ENCODE peak calls at places on chromosome 20, in six cellular contexts. C is IMR-90, F is H9, Z is mesenchymal stem cell, Q is neuronal stem cell, H is trophoblast cell. S is an unnamed sample.

GRCh38 chr20:17648782-17649730 is 33.0 kb downstream of the RRBP1 start:
- DNase-seq in C (no peak), F (no peak), Z (peak), Q (no peak), H (no peak), S (no peak)

GRCh38 chr20:34624628-34625027 is 52.3 kb downstream of the PIGU start:
- DNase-seq in C (no peak), F (no peak), Z (no peak), Q (no peak), H (no peak), S (no peak)

GRCh38 chr20:52340036-52340634 is 148.6 kb upstream of the ZFP64 start:
- DNase-seq in C (no peak), F (no peak), Z (no peak), Q (no peak), H (peak), S (no peak)

GRCh38 chr20:63810730-63811490 is 20.2 kb downstream of the ZBTB46 start:
- DNase-seq in C (no peak), F (no peak), Z (no peak), Q (no peak), H (no peak), S (no peak)

GRCh38 chr20:62305149-62305764 is 2.5 kb downstream of the ADRM1 start:
- DNase-seq in C (no peak), F (no peak), Z (peak), Q (no peak), H (no peak), S (no peak)

GRCh38 chr20:54608978-54609377 is 133.6 kb downstream of the DOK5 start:
- DNase-seq in C (no peak), F (no peak), Z (no peak), Q (no peak), H (no peak), S (no peak)

GRCh38 chr20:62527781-62528180 is 52.0 kb upstream of the GATA5 start:
- DNase-seq in C (no peak), F (no peak), Z (no peak), Q (no peak), H (no peak), S (no peak)

GRCh38 chr20:16639027-16639941 is 66.0 kb upstream of the KIF16B start:
- DNase-seq in C (no peak), F (no peak), Z (no peak), Q (no peak), H (peak), S (no peak)

GRCh38 chr20:4661191-4661590 is 60.5 kb upstream of the PRND start:
- DNase-seq in C (no peak), F (peak), Z (no peak), Q (no peak), H (no peak), S (no peak)

GRCh38 chr20:63737940-63738686 is 1.5 kb upstream of the SLC2A4RG start:
- DNase-seq in C (no peak), F (peak), Z (no peak), Q (no peak), H (peak), S (no peak)

DNA sequence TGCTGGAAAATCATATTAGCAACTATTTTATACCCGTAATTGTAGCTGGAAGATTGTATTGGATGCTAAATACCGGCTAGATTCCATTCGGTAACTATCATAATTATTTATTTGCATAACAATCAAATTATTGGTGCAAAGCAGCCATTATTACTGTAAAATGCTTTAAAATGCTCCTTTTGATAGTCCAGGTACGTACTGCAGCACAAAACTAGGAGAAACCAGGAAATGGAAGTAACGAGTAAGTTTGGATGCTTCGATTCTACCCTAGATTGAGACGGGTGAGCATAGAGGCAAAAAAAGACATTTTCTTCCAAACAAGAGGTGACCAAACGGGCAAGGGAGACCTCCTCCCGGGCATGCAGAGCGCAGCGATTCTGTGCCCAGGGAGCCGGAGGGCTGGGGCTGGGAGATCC is 478 bp upstream of the XRN2 start:
- DNase-seq in C (no peak), F (no peak), Z (no peak), Q (no peak), H (no peak), S (no peak)
- H3K4ac ChIP-seq in C (peak), F (no peak), Z (peak), Q (no peak), H (peak), S (no peak)

GRCh38 chr20:2872304-2873009 is 824 bp upstream of the PTPRA start:
- DNase-seq in C (peak), F (peak), Z (peak), Q (peak), H (peak), S (peak)

GRCh38 chr20:2871555-2872303 is 1.6 kb upstream of the PTPRA start:
- DNase-seq in C (no peak), F (no peak), Z (peak), Q (no peak), H (no peak), S (no peak)

GRCh38 chr20:2874456-2874855 is 1.2 kb downstream of the PTPRA start:
- DNase-seq in C (peak), F (no peak), Z (peak), Q (no peak), H (no peak), S (no peak)

GRCh38 chr20:2873010-2873746 is at the start of gene PTPRA:
- DNase-seq in C (peak), F (peak), Z (peak), Q (peak), H (peak), S (peak)

DNA sequence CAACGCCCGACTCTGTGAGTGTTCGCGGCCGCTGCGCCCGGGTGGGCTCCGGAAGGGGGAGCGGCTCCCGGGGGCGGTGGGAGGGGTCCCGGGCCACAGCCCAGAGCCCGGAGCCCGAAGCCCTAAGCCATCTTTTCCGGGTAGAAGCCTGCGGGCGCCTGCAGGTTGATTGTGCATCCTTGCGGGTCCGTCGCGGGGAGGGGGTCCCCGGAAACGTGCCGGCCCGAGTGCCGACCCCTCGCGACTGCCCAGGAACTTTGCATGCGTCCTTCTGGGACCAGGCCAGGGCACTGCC is 413 bp downstream of the PTPRA start:
- DNase-seq in C (peak), F (peak), Z (peak), Q (peak), H (peak), S (peak)
- H3K4ac ChIP-seq in C (peak), F (no peak), Z (no peak), Q (no peak), H (peak), S (no peak)

GRCh38 chr20:49278036-49278816 is at the start of gene ZNFX1:
- DNase-seq in C (peak), F (peak), Z (peak), Q (peak), H (peak), S (peak)
- H3K4ac ChIP-seq in C (peak), F (peak), Z (peak), Q (no peak), H (peak), S (peak)

GRCh38 chr20:59940956-59941294 is 736 bp downstream of the FAM217B start:
- DNase-seq in C (no peak), F (no peak), Z (no peak), Q (no peak), H (no peak), S (no peak)
- H3K4ac ChIP-seq in C (peak), F (no peak), Z (no peak), Q (no peak), H (peak), S (no peak)

GRCh38 chr20:544153-544725 is 649 bp upstream of the CSNK2A1 start:
- DNase-seq in C (no peak), F (no peak), Z (no peak), Q (no peak), H (no peak), S (no peak)
- H3K4ac ChIP-seq in C (peak), F (no peak), Z (peak), Q (no peak), H (peak), S (no peak)

GRCh38 chr20:45579184-45579583 is at the start of gene WFDC8:
- DNase-seq in C (no peak), F (no peak), Z (no peak), Q (no peak), H (no peak), S (no peak)

GRCh38 chr20:45576995-45577394 is 2.1 kb downstream of the WFDC8 start:
- DNase-seq in C (peak), F (no peak), Z (peak), Q (no peak), H (peak), S (no peak)

GRCh38 chr20:45581702-45582101 is 2.6 kb upstream of the WFDC8 start:
- DNase-seq in C (no peak), F (no peak), Z (no peak), Q (no peak), H (no peak), S (no peak)

GRCh38 chr20:45575931-45576330 is 3.2 kb downstream of the WFDC8 start:
- DNase-seq in C (no peak), F (no peak), Z (no peak), Q (no peak), H (peak), S (no peak)

GRCh38 chr20:45578151-45578660 is 878 bp downstream of the WFDC8 start:
- DNase-seq in C (no peak), F (peak), Z (no peak), Q (peak), H (no peak), S (no peak)
- H3K4ac ChIP-seq in C (no peak), F (no peak), Z (no peak), Q (no peak), H (no peak), S (no peak)

GRCh38 chr20:44211177-44212039 is 837 bp upstream of the OSER1 start:
- DNase-seq in C (peak), F (no peak), Z (peak), Q (no peak), H (peak), S (no peak)

GRCh38 chr20:44208770-44209169 is 1.8 kb downstream of the OSER1 start:
- DNase-seq in C (peak), F (no peak), Z (peak), Q (no peak), H (peak), S (no peak)

GRCh38 chr20:44210422-44211176 is at the start of gene OSER1:
- DNase-seq in C (peak), F (peak), Z (peak), Q (peak), H (peak), S (peak)

GRCh38 chr20:44208165-44208564 is 2.4 kb downstream of the OSER1 start:
- DNase-seq in C (no peak), F (no peak), Z (no peak), Q (no peak), H (no peak), S (no peak)

GRCh38 chr20:44209691-44210421 is 715 bp downstream of the OSER1 start:
- DNase-seq in C (peak), F (no peak), Z (peak), Q (peak), H (peak), S (peak)
- H3K4ac ChIP-seq in C (peak), F (peak), Z (no peak), Q (no peak), H (peak), S (peak)

DNA sequence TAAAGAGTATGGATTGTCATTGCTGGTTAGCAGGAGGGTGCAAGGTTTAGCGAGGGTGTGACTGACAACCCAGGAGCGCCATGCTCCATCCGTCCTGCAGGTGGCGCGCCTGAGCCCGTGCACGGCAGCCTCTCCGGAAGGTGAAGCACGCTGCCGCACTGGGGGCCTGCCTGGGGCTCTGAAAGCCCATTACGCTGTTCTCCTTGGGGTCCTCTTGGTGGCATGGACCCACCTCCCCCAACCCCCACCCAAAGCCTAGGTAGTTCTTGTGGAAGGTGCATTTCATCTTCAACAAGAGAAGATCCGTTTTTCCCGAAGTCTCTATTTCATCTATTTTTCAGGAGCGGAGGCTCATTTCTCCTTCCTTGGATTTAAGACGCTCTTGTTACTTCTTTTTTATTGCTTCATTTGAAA is 197.4 kb upstream of the KCNG1 start:
- DNase-seq in C (no peak), F (peak), Z (no peak), Q (no peak), H (peak), S (peak)
- H3K4ac ChIP-seq in C (no peak), F (no peak), Z (no peak), Q (no peak), H (no peak), S (no peak)

DNA sequence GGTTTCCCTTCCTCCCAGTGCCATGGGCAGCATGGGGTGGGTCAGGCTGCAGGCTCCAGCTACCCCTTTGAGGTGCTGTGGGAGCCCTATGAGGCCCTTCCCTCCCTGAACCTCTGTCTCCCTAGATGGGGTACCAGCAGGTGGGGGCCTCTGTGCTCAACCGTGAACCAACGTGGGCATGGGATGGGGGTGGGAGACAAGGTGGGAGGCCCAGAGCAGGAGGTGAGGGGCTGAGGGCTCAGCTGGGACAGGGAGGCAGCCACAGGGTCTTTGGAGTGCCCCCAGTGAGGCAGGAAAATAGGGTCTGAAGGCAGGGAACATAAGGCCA is 33.3 kb downstream of the SUN5 start:
- DNase-seq in C (no peak), F (peak), Z (no peak), Q (no peak), H (no peak), S (no peak)
- H3K4ac ChIP-seq in C (no peak), F (no peak), Z (no peak), Q (peak), H (no peak), S (peak)